ENCODE peak calls at places on chromosomes 12 and 14, in ten cellular contexts. L, K, I, Z, X, B, H, M, G and D are unnamed samples.
A peak's percentile ranks its signal among the peaks of the same experiment; 100 is the strongest.

GRCh38 chr12:4196805-4197420 is 76.6 kb upstream of the CCND2 start:
- DNase-seq in G (no peak), K (no peak), B (no peak), H (no peak), I (no peak), M (no peak), L (no peak), X (no peak), Z (no peak), D (no peak)

GRCh38 chr14:55701638-55702037 is 121.6 kb downstream of the KTN1 start:
- DNase-seq in G (peak; percentile 86), K (no peak), M (no peak), I (no peak), Z (peak; percentile 33), H (no peak), L (peak; percentile 5), X (no peak), B (no peak), D (no peak)

GRCh38 chr12:20196767-20197166 is 171.6 kb upstream of the PDE3A start:
- DNase-seq in X (no peak), M (no peak), H (no peak), Z (no peak), L (no peak), K (no peak), G (no peak), B (no peak), I (no peak), D (no peak)

GRCh38 chr14:105165761-105166485 is 2.7 kb downstream of the JAG2 start:
- DNase-seq in L (no peak), B (no peak), Z (no peak), I (no peak), H (peak; percentile 44), K (no peak), M (no peak), X (no peak), G (no peak), D (no peak)

GRCh38 chr14:61147898-61148549 is 133.1 kb downstream of the TMEM30B start:
- DNase-seq in I (peak; percentile 89), G (no peak), M (peak; percentile 66), K (peak; percentile 45), X (no peak), H (peak; percentile 89), B (peak; percentile 8), L (peak; percentile 96), Z (no peak), D (no peak)

GRCh38 chr12:6110006-6110405 is 14.5 kb downstream of the VWF start:
- DNase-seq in K (no peak), G (peak; percentile 4), X (no peak), Z (no peak), H (no peak), M (no peak), I (no peak), B (no peak), L (no peak), D (no peak)

GRCh38 chr14:47507866-47508265 is 167.5 kb downstream of the MDGA2 start:
- DNase-seq in Z (no peak), G (no peak), L (no peak), B (no peak), X (no peak), H (no peak), M (no peak), K (no peak), I (no peak), D (no peak)

GRCh38 chr12:54251667-54252284 is 28.1 kb downstream of the CBX5 start:
- DNase-seq in H (no peak), L (peak; percentile 64), K (no peak), X (no peak), G (peak; percentile 79), Z (peak; percentile 51), M (no peak), B (no peak), I (peak; percentile 37), D (no peak)

GRCh38 chr12:62673027-62673815 is 206.6 kb downstream of the MON2 start:
- DNase-seq in G (no peak), K (no peak), L (no peak), B (no peak), M (no peak), I (no peak), H (no peak), X (no peak), Z (no peak), D (no peak)

GRCh38 chr12:16299403-16299802 is 21.9 kb upstream of the SLC15A5 start:
- DNase-seq in I (no peak), B (no peak), K (no peak), H (peak; percentile 23), X (no peak), Z (no peak), L (no peak), M (no peak), G (peak; percentile 38), D (no peak)

GRCh38 chr12:51971679-51972423 is 20.4 kb downstream of the ACVR1B start:
- DNase-seq in Z (no peak), I (no peak), K (no peak), H (no peak), G (no peak), B (no peak), L (no peak), X (no peak), M (no peak), D (no peak)

GRCh38 chr12:96210376-96211055 is 16.3 kb downstream of the ELK3 start:
- DNase-seq in L (no peak), I (no peak), M (no peak), K (no peak), H (no peak), B (no peak), G (no peak), Z (no peak), X (no peak), D (peak; percentile 49)

GRCh38 chr14:74089251-74090020 is 4.7 kb downstream of the LIN52 start:
- DNase-seq in B (no peak), K (no peak), Z (no peak), G (no peak), L (no peak), X (no peak), H (no peak), M (no peak), I (no peak), D (no peak)

GRCh38 chr14:90003526-90004312 is 48.0 kb downstream of the TDP1 start:
- DNase-seq in L (no peak), G (no peak), K (no peak), M (no peak), X (no peak), Z (no peak), I (no peak), H (no peak), B (no peak), D (no peak)

GRCh38 chr12:71892059-71892458 is 46.6 kb upstream of the TPH2 start:
- DNase-seq in L (no peak), G (no peak), X (no peak), I (no peak), M (no peak), H (no peak), B (no peak), Z (no peak), K (no peak), D (no peak)

GRCh38 chr12:91332305-91332704 is 149.7 kb upstream of the DCN start:
- DNase-seq in X (no peak), I (no peak), K (no peak), L (peak; percentile 65), M (no peak), H (no peak), B (no peak), Z (no peak), G (no peak), D (no peak)

GRCh38 chr14:102474934-102475333 is 34.6 kb downstream of the ANKRD9 start:
- DNase-seq in L (peak; percentile 73), I (no peak), Z (no peak), K (peak; percentile 92), H (peak; percentile 96), X (no peak), M (no peak), B (peak; percentile 76), G (no peak), D (peak; percentile 69)

GRCh38 chr12:122265433-122265832 is 861 bp downstream of the VPS33A start:
- DNase-seq in B (no peak), H (no peak), X (no peak), G (peak; percentile 12), I (no peak), K (no peak), Z (no peak), M (no peak), L (no peak), D (no peak)
- H3K27ac ChIP-seq in B (peak overlapping the region; percentile 73), H (peak overlapping the region; percentile 88), X (peak overlapping the region; percentile 96), G (peak overlapping the region; percentile 81), I (peak overlapping the region; percentile 72), K (peak overlapping the region; percentile 92), Z (peak overlapping the region; percentile 94), M (peak overlapping the region; percentile 92), L (peak overlapping the region; percentile 62), D (peak overlapping the region; percentile 89)

DNA sequence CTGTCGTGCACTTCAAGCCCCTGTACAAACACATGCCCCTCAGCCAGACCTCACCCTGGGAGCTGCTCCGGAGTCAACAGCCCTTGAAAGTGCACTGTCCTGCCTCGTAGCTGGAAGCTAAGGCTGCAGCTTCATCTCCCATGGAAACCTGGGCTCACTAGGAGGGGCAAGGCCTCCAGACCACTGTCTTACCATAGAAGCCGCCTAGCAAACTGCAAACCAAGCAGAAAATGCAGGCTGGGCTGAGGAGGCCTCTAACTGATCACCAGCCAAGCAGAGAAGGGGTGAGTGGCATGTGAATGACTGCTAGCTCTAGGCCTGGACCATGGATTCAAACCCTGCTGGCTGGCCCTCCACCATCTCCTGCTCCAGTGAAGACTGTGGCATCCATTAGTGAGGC is 340.2 kb downstream of the CACNA1C start:
- DNase-seq in B (no peak), Z (no peak), K (no peak), I (no peak), X (no peak), H (no peak), L (no peak), M (no peak), G (no peak), D (no peak)
- H3K4me1 ChIP-seq in B (peaks cover 3% of the 10 kb centered on the region), Z (no peaks in the 10 kb centered on the region), K (peaks cover 58% of the 10 kb centered on the region), I (peaks cover 11% of the 10 kb centered on the region), X (no peaks in the 10 kb centered on the region), H (peaks cover 10% of the 10 kb centered on the region), L (peaks cover 8% of the 10 kb centered on the region), M (no peaks in the 10 kb centered on the region), G (peaks cover 39% of the 10 kb centered on the region), D (peaks cover 51% of the 10 kb centered on the region)

DNA sequence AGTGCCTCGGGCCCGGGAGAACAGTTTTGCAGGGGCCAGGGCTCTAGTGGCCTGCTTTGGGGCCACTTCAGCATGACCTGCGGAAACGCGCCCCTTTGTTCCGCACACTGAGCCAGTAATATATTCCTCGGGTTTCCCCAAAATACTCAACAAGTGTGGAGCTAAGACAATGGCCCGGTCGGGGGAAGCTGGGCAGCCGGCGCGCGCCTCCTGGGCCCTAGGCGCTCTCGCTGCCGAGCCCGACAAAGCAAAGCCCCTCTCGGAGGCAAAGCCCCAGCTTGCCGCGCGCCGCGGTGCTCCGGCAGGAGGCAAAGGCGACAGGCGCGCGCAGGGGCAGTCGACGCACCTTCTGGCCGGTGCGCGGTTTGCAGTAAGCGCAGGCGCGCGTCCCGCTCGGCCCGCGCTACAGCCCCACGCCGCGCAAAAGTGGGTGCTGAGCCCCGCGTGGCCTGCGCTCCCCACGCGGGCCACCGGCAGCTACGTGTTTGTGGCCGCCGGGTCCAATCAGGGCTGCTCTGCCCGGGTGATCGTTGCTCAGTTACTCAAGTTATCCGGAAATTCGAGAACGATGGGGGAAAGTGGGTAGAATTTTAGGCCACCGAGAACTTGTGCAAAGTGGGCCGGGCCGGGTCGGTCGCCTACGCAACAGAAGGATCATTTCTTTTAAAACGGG is 3.2 kb downstream of the RFX4 start:
- DNase-seq in H (no peak), X (no peak), L (no peak), I (no peak), Z (peak; percentile 50), G (no peak), M (no peak), K (no peak), B (no peak), D (no peak)
- H3K27ac ChIP-seq in H (no peak overlapping the region), X (no peak overlapping the region), L (no peak overlapping the region), I (no peak overlapping the region), Z (no peak overlapping the region), G (no peak overlapping the region), M (no peak overlapping the region), K (no peak overlapping the region), B (no peak overlapping the region), D (no peak overlapping the region)

GRCh38 chr14:103863245-103863644 is 15.9 kb upstream of the PPP1R13B start:
- DNase-seq in I (no peak), M (no peak), Z (no peak), G (no peak), H (no peak), B (no peak), L (no peak), X (no peak), K (peak; percentile 6), D (no peak)
- H3K4me1 ChIP-seq in I (peaks cover 7% of the 10 kb centered on the region), M (no peaks in the 10 kb centered on the region), Z (peaks cover 7% of the 10 kb centered on the region), G (no peaks in the 10 kb centered on the region), H (no peaks in the 10 kb centered on the region), B (peaks cover 13% of the 10 kb centered on the region), L (no peaks in the 10 kb centered on the region), X (peaks cover 10% of the 10 kb centered on the region), K (peaks cover 9% of the 10 kb centered on the region), D (no peaks in the 10 kb centered on the region)